ENCODE peak calls at places on chromosomes 6 and 20, in six cellular contexts. I is stimulated activated CD4-positive, alpha-beta T cell treated with anti-CD3 and anti-CD28 coated beads, Interleukin-15, amount 100 ng/mL, for 1 hour; L is prostate gland; W is tibial artery; G is M059J; B is stromal cell of bone marrow. Z is an unnamed sample.

GRCh38 chr20:41670631-41671030 is 52.5 kb upstream of the CHD6 start:
- DNase-seq in B (no peak), I (no peak), L (no peak), W (no peak), G (no peak), Z (no peak)

GRCh38 chr20:528923-529594 is 14.5 kb downstream of the CSNK2A1 start:
- DNase-seq in L (no peak), I (no peak), B (peak; percentile 69), W (no peak), G (peak; percentile 76), Z (peak; percentile 80)

GRCh38 chr6:2989332-2990178 is 10.1 kb upstream of the NQO2 start:
- DNase-seq in G (peak; percentile 99), I (peak; percentile 26), W (peak; percentile 84), L (peak; percentile 86), B (peak; percentile 99), Z (peak; percentile 96)

GRCh38 chr20:57312138-57312537 is 17.5 kb upstream of the SPO11 start:
- DNase-seq in G (peak; percentile 21), W (no peak), I (no peak), B (no peak), L (no peak), Z (no peak)

GRCh38 chr6:118968416-118968815 is 33.5 kb upstream of the MCM9 start:
- DNase-seq in B (peak; percentile 13), I (no peak), G (peak; percentile 20), L (no peak), W (no peak), Z (no peak)

GRCh38 chr6:43939281-43940070 is 169.5 kb downstream of the VEGFA start:
- DNase-seq in W (no peak), G (no peak), B (no peak), I (no peak), L (no peak), Z (no peak)

GRCh38 chr6:127015858-127016257 is 102.6 kb upstream of the RSPO3 start:
- DNase-seq in W (no peak), I (no peak), L (no peak), B (no peak), G (no peak), Z (no peak)

GRCh38 chr6:134317471-134318131 is at the start of gene SGK1:
- DNase-seq in W (peak; percentile 37), L (peak; percentile 9), I (peak; percentile 13), G (peak; percentile 60), B (no peak), Z (peak; percentile 32)

GRCh38 chr6:150687508-150687907 is 87.8 kb downstream of the PLEKHG1 start:
- DNase-seq in B (no peak), L (no peak), W (no peak), I (no peak), G (no peak), Z (no peak)

GRCh38 chr6:45082091-45082490 is 246.0 kb upstream of the RUNX2 start:
- DNase-seq in L (no peak), W (no peak), G (no peak), I (no peak), B (no peak), Z (no peak)

GRCh38 chr6:4474810-4475209 is 301.4 kb upstream of the CDYL start:
- DNase-seq in G (no peak), I (no peak), B (no peak), W (no peak), L (no peak), Z (no peak)

GRCh38 chr6:139777202-139777970 is 402.9 kb upstream of the CITED2 start:
- DNase-seq in B (no peak), L (no peak), I (no peak), G (no peak), W (no peak), Z (no peak)

GRCh38 chr6:34170341-34170740 is 24.5 kb upstream of the GRM4 start:
- DNase-seq in L (no peak), W (no peak), I (no peak), B (no peak), G (no peak), Z (no peak)

GRCh38 chr6:135604035-135604865 is 106.7 kb upstream of the AHI1 start:
- DNase-seq in G (no peak), L (no peak), B (no peak), W (no peak), I (no peak), Z (no peak)

GRCh38 chr6:28212510-28213212 is 12.4 kb upstream of the ZSCAN9 start:
- DNase-seq in G (peak; percentile 90), B (peak; percentile 62), I (peak; percentile 32), L (no peak), W (no peak), Z (peak; percentile 76)

GRCh38 chr20:62940875-62941274 is 2.9 kb downstream of the GID8 start:
- DNase-seq in L (no peak), W (no peak), I (no peak), B (no peak), G (no peak), Z (no peak)

GRCh38 chr20:59149678-59150504 is 13.7 kb upstream of the ZNF831 start:
- DNase-seq in G (no peak), I (no peak), W (no peak), L (no peak), B (no peak), Z (no peak)

GRCh38 chr20:53940883-53941546 is 129.4 kb downstream of the BCAS1 start:
- DNase-seq in I (no peak), G (peak; percentile 99), W (peak; percentile 47), B (peak; percentile 88), L (no peak), Z (peak; percentile 96)

GRCh38 chr6:84249724-84250123 is 22.3 kb upstream of the CEP162 start:
- DNase-seq in I (no peak), B (no peak), G (peak; percentile 11), L (no peak), W (no peak), Z (no peak)